ENCODE peak calls at places on chromosome 2, in six cellular contexts. One of them, this sample, is unnamed.

GRCh38 chr2:196309646-196310045 is 138.3 kb upstream of the STK17B start:
- DNase-seq in heart left ventricle: no peak
- DNase-seq in PC-9: no peak
- DNase-seq in Panc1: no peak
- DNase-seq in stomach: no peak
- DNase-seq in endothelial cell of umbilical vein: no peak
- DNase-seq in this sample: no peak

GRCh38 chr2:205763708-205764501 is 81.6 kb downstream of the NRP2 start:
- DNase-seq in heart left ventricle: peak
- DNase-seq in PC-9: peak
- DNase-seq in Panc1: no peak
- DNase-seq in stomach: peak
- DNase-seq in endothelial cell of umbilical vein: peak
- DNase-seq in this sample: no peak

GRCh38 chr2:88959480-88960204 is 268.2 kb downstream of the RPIA start:
- DNase-seq in heart left ventricle: no peak
- DNase-seq in PC-9: no peak
- DNase-seq in Panc1: no peak
- DNase-seq in stomach: no peak
- DNase-seq in endothelial cell of umbilical vein: no peak
- DNase-seq in this sample: no peak

GRCh38 chr2:74514368-74515270 is at the start of gene TLX2:
- DNase-seq in heart left ventricle: no peak
- DNase-seq in PC-9: no peak
- DNase-seq in Panc1: no peak
- DNase-seq in stomach: no peak
- DNase-seq in endothelial cell of umbilical vein: no peak
- DNase-seq in this sample: no peak

GRCh38 chr2:78861546-78861945 is 164.0 kb upstream of the REG3G start:
- DNase-seq in heart left ventricle: no peak
- DNase-seq in PC-9: no peak
- DNase-seq in Panc1: peak
- DNase-seq in stomach: no peak
- DNase-seq in endothelial cell of umbilical vein: peak
- DNase-seq in this sample: no peak

GRCh38 chr2:170143045-170143717 is 34.8 kb upstream of the MYO3B start:
- DNase-seq in heart left ventricle: no peak
- DNase-seq in PC-9: no peak
- DNase-seq in Panc1: no peak
- DNase-seq in stomach: no peak
- DNase-seq in endothelial cell of umbilical vein: no peak
- DNase-seq in this sample: no peak

GRCh38 chr2:189179607-189179979 is at the start of gene COL5A2:
- DNase-seq in heart left ventricle: peak
- DNase-seq in PC-9: no peak
- DNase-seq in Panc1: no peak
- DNase-seq in stomach: no peak
- DNase-seq in endothelial cell of umbilical vein: peak
- DNase-seq in this sample: no peak

GRCh38 chr2:182949572-182950189 is 83.2 kb upstream of the FRZB start:
- DNase-seq in heart left ventricle: peak
- DNase-seq in PC-9: peak
- DNase-seq in Panc1: peak
- DNase-seq in stomach: no peak
- DNase-seq in endothelial cell of umbilical vein: peak
- DNase-seq in this sample: no peak

GRCh38 chr2:158207354-158207753 is 105.7 kb downstream of the UPP2 start:
- DNase-seq in heart left ventricle: no peak
- DNase-seq in PC-9: no peak
- DNase-seq in Panc1: no peak
- DNase-seq in stomach: no peak
- DNase-seq in endothelial cell of umbilical vein: no peak
- DNase-seq in this sample: no peak

GRCh38 chr2:190139371-190139770 is 76.8 kb upstream of the MSTN start:
- DNase-seq in heart left ventricle: no peak
- DNase-seq in PC-9: no peak
- DNase-seq in Panc1: no peak
- DNase-seq in stomach: no peak
- DNase-seq in endothelial cell of umbilical vein: no peak
- DNase-seq in this sample: no peak

GRCh38 chr2:64650257-64650656 is 3.5 kb downstream of the SERTAD2 start:
- DNase-seq in heart left ventricle: no peak
- DNase-seq in PC-9: no peak
- DNase-seq in Panc1: no peak
- DNase-seq in stomach: no peak
- DNase-seq in endothelial cell of umbilical vein: no peak
- DNase-seq in this sample: no peak

GRCh38 chr2:223941579-223942277 is 3.4 kb downstream of the WDFY1 start:
- DNase-seq in heart left ventricle: no peak
- DNase-seq in PC-9: peak
- DNase-seq in Panc1: no peak
- DNase-seq in stomach: no peak
- DNase-seq in endothelial cell of umbilical vein: peak
- DNase-seq in this sample: no peak

GRCh38 chr2:13524492-13524891 is 807.8 kb downstream of the TRIB2 start:
- DNase-seq in heart left ventricle: no peak
- DNase-seq in PC-9: no peak
- DNase-seq in Panc1: no peak
- DNase-seq in stomach: no peak
- DNase-seq in endothelial cell of umbilical vein: no peak
- DNase-seq in this sample: no peak

GRCh38 chr2:13522917-13523821 is 806.4 kb downstream of the TRIB2 start:
- DNase-seq in heart left ventricle: peak
- DNase-seq in PC-9: peak
- DNase-seq in Panc1: no peak
- DNase-seq in stomach: peak
- DNase-seq in endothelial cell of umbilical vein: no peak
- DNase-seq in this sample: peak

DNA sequence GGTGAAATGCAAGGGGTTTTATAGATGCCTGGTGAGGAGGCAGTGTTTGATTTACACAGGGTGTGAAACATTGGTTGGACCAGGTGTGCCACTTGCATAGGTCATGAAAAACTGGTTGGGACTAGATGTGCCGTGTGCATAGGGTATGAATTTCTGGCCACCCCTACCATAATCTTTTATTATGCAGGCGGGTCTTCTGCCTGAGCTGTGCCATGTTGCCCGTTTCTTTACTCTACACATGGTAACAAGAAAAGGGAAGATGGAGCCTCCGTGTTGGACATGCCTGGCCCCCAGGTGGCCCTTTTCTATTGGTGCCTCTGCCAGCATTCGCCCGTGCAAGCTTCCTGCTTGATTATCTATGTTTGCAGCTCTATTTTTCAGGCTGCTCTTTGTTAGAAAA is 805.4 kb downstream of the TRIB2 start:
- DNase-seq in heart left ventricle: no peak
- DNase-seq in PC-9: no peak
- DNase-seq in Panc1: no peak
- DNase-seq in stomach: no peak
- DNase-seq in endothelial cell of umbilical vein: no peak
- DNase-seq in this sample: no peak
- H3K4me3 ChIP-seq in heart left ventricle: no peak
- H3K4me3 ChIP-seq in PC-9: no peak
- H3K4me3 ChIP-seq in Panc1: no peak
- H3K4me3 ChIP-seq in stomach: no peak
- H3K4me3 ChIP-seq in endothelial cell of umbilical vein: no peak
- H3K4me3 ChIP-seq in this sample: no peak

GRCh38 chr2:176121377-176122111 is 975 bp upstream of the HOXD9 start:
- DNase-seq in heart left ventricle: no peak
- DNase-seq in PC-9: no peak
- DNase-seq in Panc1: no peak
- DNase-seq in stomach: no peak
- DNase-seq in endothelial cell of umbilical vein: no peak
- DNase-seq in this sample: no peak

GRCh38 chr2:176123483-176123843 is 944 bp downstream of the HOXD9 start:
- DNase-seq in heart left ventricle: no peak
- DNase-seq in PC-9: no peak
- DNase-seq in Panc1: no peak
- DNase-seq in stomach: no peak
- DNase-seq in endothelial cell of umbilical vein: no peak
- DNase-seq in this sample: no peak

GRCh38 chr2:176120369-176121307 is 1.9 kb upstream of the HOXD9 start:
- DNase-seq in heart left ventricle: no peak
- DNase-seq in PC-9: no peak
- DNase-seq in Panc1: no peak
- DNase-seq in stomach: no peak
- DNase-seq in endothelial cell of umbilical vein: no peak
- DNase-seq in this sample: no peak

GRCh38 chr2:176122633-176123482 is at the start of gene HOXD9:
- DNase-seq in heart left ventricle: no peak
- DNase-seq in PC-9: no peak
- DNase-seq in Panc1: no peak
- DNase-seq in stomach: no peak
- DNase-seq in endothelial cell of umbilical vein: peak
- DNase-seq in this sample: no peak

DNA sequence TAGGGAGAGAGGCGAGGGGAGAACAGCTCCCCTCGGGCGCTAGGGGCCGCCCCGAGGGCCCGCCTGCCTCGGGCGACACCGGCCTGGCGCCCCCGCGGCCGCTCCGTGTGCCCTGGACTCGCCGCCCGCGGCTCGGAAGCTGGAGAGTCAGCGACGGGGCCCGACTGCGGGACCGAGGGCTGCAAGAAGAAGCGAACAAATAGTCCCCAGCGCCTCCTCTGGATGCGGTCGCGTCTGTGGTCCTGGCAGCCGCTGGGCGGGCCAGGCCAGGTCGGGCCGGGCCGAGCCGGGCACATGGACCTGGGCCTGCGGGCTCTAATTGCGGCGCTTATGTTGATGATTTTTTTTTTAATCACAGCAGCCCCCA is 270 bp upstream of the HOXD9 start:
- DNase-seq in heart left ventricle: no peak
- DNase-seq in PC-9: no peak
- DNase-seq in Panc1: no peak
- DNase-seq in stomach: no peak
- DNase-seq in endothelial cell of umbilical vein: no peak
- DNase-seq in this sample: no peak
- H3K4me3 ChIP-seq in heart left ventricle: peak
- H3K4me3 ChIP-seq in PC-9: no peak
- H3K4me3 ChIP-seq in Panc1: no peak
- H3K4me3 ChIP-seq in stomach: peak
- H3K4me3 ChIP-seq in endothelial cell of umbilical vein: peak
- H3K4me3 ChIP-seq in this sample: peak

GRCh38 chr2:127058246-127058580 is 48.7 kb downstream of the BIN1 start:
- DNase-seq in heart left ventricle: no peak
- DNase-seq in PC-9: no peak
- DNase-seq in Panc1: no peak
- DNase-seq in stomach: no peak
- DNase-seq in endothelial cell of umbilical vein: no peak
- DNase-seq in this sample: no peak

GRCh38 chr2:127056086-127056485 is 50.9 kb downstream of the BIN1 start:
- DNase-seq in heart left ventricle: no peak
- DNase-seq in PC-9: no peak
- DNase-seq in Panc1: no peak
- DNase-seq in stomach: no peak
- DNase-seq in endothelial cell of umbilical vein: no peak
- DNase-seq in this sample: no peak

GRCh38 chr2:127058656-127059252 is 48.2 kb downstream of the BIN1 start:
- DNase-seq in heart left ventricle: no peak
- DNase-seq in PC-9: no peak
- DNase-seq in Panc1: no peak
- DNase-seq in stomach: no peak
- DNase-seq in endothelial cell of umbilical vein: no peak
- DNase-seq in this sample: no peak

GRCh38 chr2:127056631-127057370 is 50.2 kb downstream of the BIN1 start:
- DNase-seq in heart left ventricle: no peak
- DNase-seq in PC-9: no peak
- DNase-seq in Panc1: no peak
- DNase-seq in stomach: no peak
- DNase-seq in endothelial cell of umbilical vein: no peak
- DNase-seq in this sample: no peak

DNA sequence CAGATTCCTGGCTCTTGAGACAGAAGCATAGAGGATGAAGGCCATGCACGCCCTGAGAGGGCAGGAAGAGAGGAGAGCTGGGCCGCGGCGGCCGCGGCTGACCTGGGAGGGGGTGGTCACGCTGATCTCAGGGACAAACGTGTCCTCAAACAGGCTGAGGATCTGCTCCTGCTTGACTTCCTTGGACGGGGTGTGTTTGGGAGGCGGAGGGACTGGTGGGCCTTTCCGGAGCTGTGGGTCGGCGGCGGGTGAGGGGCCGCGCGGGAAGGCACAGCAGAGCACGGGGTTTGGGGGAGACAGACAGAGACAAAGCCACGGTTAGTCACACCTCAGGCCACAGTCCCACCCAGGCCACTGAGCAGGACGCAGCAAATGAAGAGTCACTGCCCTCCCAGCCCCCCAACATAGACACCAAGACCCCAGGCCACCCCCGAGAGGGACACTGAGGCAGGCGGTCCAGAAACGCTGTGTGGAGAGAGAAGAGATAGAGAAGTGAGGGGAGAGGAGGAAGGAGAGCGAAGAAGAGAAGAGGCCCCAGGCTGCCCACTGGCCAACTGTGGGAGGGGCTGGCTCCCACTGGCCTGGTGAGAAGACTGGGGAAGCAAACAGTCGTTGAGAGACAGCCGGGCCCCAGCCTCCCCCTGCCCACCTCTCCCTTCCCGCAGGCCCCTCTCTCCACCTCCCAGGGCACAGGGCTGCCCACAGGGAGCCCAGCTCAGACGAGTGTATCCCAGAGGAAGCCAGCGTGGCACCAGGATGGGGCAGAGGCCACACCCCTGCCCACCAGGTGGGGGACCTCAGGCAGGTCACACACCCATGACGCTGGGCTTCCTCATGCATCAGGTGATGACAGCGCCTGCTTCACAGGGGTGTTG is 49.3 kb downstream of the BIN1 start:
- DNase-seq in heart left ventricle: no peak
- DNase-seq in PC-9: no peak
- DNase-seq in Panc1: no peak
- DNase-seq in stomach: no peak
- DNase-seq in endothelial cell of umbilical vein: no peak
- DNase-seq in this sample: no peak
- H3K4me3 ChIP-seq in heart left ventricle: no peak
- H3K4me3 ChIP-seq in PC-9: no peak
- H3K4me3 ChIP-seq in Panc1: no peak
- H3K4me3 ChIP-seq in stomach: no peak
- H3K4me3 ChIP-seq in endothelial cell of umbilical vein: no peak
- H3K4me3 ChIP-seq in this sample: no peak

DNA sequence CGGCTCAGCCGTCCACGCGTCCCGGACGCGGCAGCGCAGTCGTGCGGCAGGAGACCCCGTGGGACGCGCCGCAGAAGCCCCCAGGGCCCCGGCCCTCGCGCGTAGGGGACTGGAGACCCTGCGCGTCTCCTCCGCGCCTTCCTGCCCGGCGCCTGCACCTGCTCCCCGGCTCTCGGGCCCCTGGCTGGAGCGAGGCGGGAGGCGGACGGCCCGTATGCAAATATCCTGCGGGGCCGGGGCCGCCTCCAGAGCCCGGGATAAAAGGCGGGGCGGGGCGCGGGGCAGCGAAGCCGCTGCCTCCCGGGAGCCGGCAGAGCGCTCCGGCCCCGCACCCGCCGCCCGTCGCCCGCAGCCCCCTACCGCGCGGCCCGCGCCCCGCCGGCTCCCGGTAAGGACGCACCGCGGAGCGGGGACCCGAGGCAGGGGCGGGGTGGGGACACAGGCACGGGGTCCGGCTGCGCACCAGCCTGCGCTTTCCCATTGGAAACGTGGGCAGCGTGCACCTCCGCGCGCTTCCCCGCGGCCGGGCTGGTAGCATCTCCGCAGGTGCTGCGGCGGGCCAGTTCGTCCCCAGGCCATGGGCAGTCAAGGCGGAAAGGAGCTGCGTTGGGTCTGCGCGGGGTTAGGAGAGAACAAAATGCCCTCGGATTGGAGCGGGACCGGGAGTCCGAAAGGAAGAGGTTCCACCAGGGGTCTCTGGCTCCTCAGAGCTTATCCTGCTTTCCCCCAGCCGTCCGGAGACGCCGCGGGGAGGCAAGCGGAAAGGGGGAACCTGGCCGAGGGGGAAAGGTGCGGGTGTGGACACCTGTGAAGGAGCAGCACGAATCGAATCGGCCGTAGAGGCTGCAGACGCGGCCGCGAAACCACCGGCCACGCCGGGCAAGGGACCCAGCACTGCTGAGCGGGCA is at the start of gene ATP6V1C2:
- DNase-seq in heart left ventricle: no peak
- DNase-seq in PC-9: peak
- DNase-seq in Panc1: no peak
- DNase-seq in stomach: peak
- DNase-seq in endothelial cell of umbilical vein: no peak
- DNase-seq in this sample: no peak
- H3K4me3 ChIP-seq in heart left ventricle: peak
- H3K4me3 ChIP-seq in PC-9: peak
- H3K4me3 ChIP-seq in Panc1: peak
- H3K4me3 ChIP-seq in stomach: peak
- H3K4me3 ChIP-seq in endothelial cell of umbilical vein: peak
- H3K4me3 ChIP-seq in this sample: peak

This sample was measured in keratinocyte.